ENCODE peak calls at places on chromosomes 3 and 15, in six cellular contexts. E is A549, I is K562, T is HepG2, S is endothelial cell of umbilical vein, P is GM12878. O is an unnamed sample.

GRCh38 chr3:112582242-112582874 is 20.5 kb downstream of the SLC35A5 start:
- DNase-seq in E (no peak), I (peak; percentile 49), T (peak; percentile 21), S (peak; percentile 77), P (no peak), O (peak; percentile 63)

GRCh38 chr15:73807865-73808264 is 54.7 kb upstream of the INSYN1 start:
- DNase-seq in E (no peak), I (no peak), T (no peak), S (no peak), P (no peak), O (no peak)

GRCh38 chr3:133377396-133377795 is 22.5 kb upstream of the BFSP2 start:
- DNase-seq in E (peak; percentile 24), I (peak; percentile 24), T (peak; percentile 28), S (peak; percentile 52), P (no peak), O (peak; percentile 63)

GRCh38 chr3:180189310-180189648 is 152.5 kb upstream of the PEX5L start:
- DNase-seq in E (no peak), I (no peak), T (no peak), S (no peak), P (no peak), O (no peak)

GRCh38 chr3:187778726-187779125 is 33.5 kb upstream of the BCL6 start:
- DNase-seq in E (no peak), I (no peak), T (no peak), S (no peak), P (no peak), O (no peak)

GRCh38 chr3:183275418-183275817 is 22.4 kb downstream of the B3GNT5 start:
- DNase-seq in E (no peak), I (peak; percentile 69), T (no peak), S (peak; percentile 82), P (no peak), O (peak; percentile 69)

GRCh38 chr3:171784937-171785336 is 25.3 kb downstream of the PLD1 start:
- DNase-seq in E (no peak), I (no peak), T (no peak), S (no peak), P (no peak), O (no peak)

GRCh38 chr15:58556541-58556940 is 124.8 kb downstream of the LIPC start:
- DNase-seq in E (no peak), I (no peak), T (no peak), S (no peak), P (no peak), O (no peak)

GRCh38 chr3:41847679-41848078 is 114.2 kb downstream of the ULK4 start:
- DNase-seq in E (no peak), I (no peak), T (no peak), S (no peak), P (no peak), O (no peak)

GRCh38 chr3:139534992-139535879 is 4.3 kb downstream of the RBP1 start:
- DNase-seq in E (no peak), I (peak; percentile 54), T (peak; percentile 44), S (peak; percentile 90), P (no peak), O (no peak)

GRCh38 chr15:73386238-73386637 is 17.5 kb upstream of the HCN4 start:
- DNase-seq in E (no peak), I (no peak), T (no peak), S (no peak), P (no peak), O (no peak)

GRCh38 chr3:134197681-134198261 is 52.9 kb downstream of the RYK start:
- DNase-seq in E (peak; percentile 62), I (peak; percentile 53), T (peak; percentile 48), S (peak; percentile 72), P (peak; percentile 24), O (peak; percentile 66)

GRCh38 chr3:155332668-155333160 is 39.2 kb upstream of the STRIT1 start:
- DNase-seq in E (no peak), I (no peak), T (no peak), S (no peak), P (no peak), O (no peak)

GRCh38 chr3:155339052-155339451 is 45.6 kb upstream of the STRIT1 start:
- DNase-seq in E (no peak), I (no peak), T (no peak), S (no peak), P (no peak), O (no peak)

GRCh38 chr3:155334215-155334896 is 40.9 kb upstream of the STRIT1 start:
- DNase-seq in E (no peak), I (no peak), T (no peak), S (no peak), P (no peak), O (no peak)

GRCh38 chr3:155335955-155336354 is 42.5 kb upstream of the STRIT1 start:
- DNase-seq in E (no peak), I (no peak), T (no peak), S (no peak), P (peak; percentile 49), O (no peak)

GRCh38 chr3:155334897-155335883 is 41.7 kb upstream of the STRIT1 start:
- DNase-seq in E (no peak), I (peak; percentile 91), T (no peak), S (peak; percentile 80), P (peak; percentile 56), O (peak; percentile 74)
- TF ChIP-seq MYC in E (no peak), I (peak; percentile 92), T (no peak), S (no peak), P (no peak), O (peak; percentile 96)

GRCh38 chr3:50580683-50581458 is 11.5 kb downstream of the HEMK1 start:
- DNase-seq in E (no peak), I (no peak), T (no peak), S (no peak), P (no peak), O (no peak)
- TF ChIP-seq CTCF in E (no peak), I (no peak), T (no peak), S (no peak), P (no peak), O (no peak)

GRCh38 chr3:70065666-70066253 is 66.2 kb downstream of the SAMMSON start:
- DNase-seq in E (peak; percentile 18), I (no peak), T (no peak), S (no peak), P (no peak), O (peak; percentile 4)

GRCh38 chr3:70069557-70069956 is 70.0 kb downstream of the SAMMSON start:
- DNase-seq in E (no peak), I (no peak), T (no peak), S (no peak), P (no peak), O (no peak)

GRCh38 chr3:70067860-70068479 is 68.4 kb downstream of the SAMMSON start:
- DNase-seq in E (no peak), I (no peak), T (no peak), S (no peak), P (no peak), O (no peak)

GRCh38 chr3:70061111-70061510 is 61.6 kb downstream of the SAMMSON start:
- DNase-seq in E (no peak), I (no peak), T (no peak), S (no peak), P (no peak), O (no peak)

GRCh38 chr3:70064194-70064787 is 64.8 kb downstream of the SAMMSON start:
- DNase-seq in E (peak; percentile 4), I (peak; percentile 26), T (peak; percentile 27), S (peak; percentile 71), P (peak; percentile 1), O (peak; percentile 35)
- TF ChIP-seq MYC in E (no peak), I (no peak), T (no peak), S (no peak), P (no peak), O (no peak)

DNA sequence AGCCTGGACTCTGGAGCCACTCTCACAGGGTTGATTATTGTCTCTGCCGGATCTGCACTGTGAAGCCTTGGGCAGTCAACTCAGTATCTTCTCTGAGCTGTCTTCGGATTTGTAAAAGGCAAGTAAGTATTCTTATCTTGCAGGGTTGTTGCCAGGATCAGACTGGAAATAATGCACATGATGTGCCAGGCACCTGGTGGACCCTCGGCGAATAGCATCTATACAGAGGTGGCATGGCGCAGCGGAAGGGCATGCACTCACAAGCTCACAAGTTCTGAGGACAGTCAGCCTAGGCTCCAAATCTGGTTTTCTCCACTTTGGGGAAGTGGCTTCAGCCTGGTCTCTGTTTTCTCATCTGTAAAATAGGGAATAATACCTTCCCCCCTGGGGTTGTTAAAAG is 113.9 kb downstream of the SRGAP3 start:
- DNase-seq in E (no peak), I (no peak), T (no peak), S (no peak), P (no peak), O (no peak)
- TF ChIP-seq CTCF in E (no peak), I (no peak), T (no peak), S (no peak), P (no peak), O (no peak)

GRCh38 chr3:99901200-99901926 is 83.7 kb downstream of the CMSS1 start:
- DNase-seq in E (no peak), I (no peak), T (peak; percentile 94), S (peak; percentile 92), P (peak; percentile 23), O (peak; percentile 22)
- TF ChIP-seq MYC in E (no peak), I (no peak), T (no peak), S (no peak), P (no peak), O (no peak)

GRCh38 chr3:194711913-194712312 is 26.2 kb downstream of the FAM43A start:
- DNase-seq in E (no peak), I (no peak), T (peak; percentile 32), S (peak; percentile 97), P (no peak), O (no peak)
- TF ChIP-seq CTCF in E (no peak), I (no peak), T (no peak), S (no peak), P (no peak), O (no peak)

DNA sequence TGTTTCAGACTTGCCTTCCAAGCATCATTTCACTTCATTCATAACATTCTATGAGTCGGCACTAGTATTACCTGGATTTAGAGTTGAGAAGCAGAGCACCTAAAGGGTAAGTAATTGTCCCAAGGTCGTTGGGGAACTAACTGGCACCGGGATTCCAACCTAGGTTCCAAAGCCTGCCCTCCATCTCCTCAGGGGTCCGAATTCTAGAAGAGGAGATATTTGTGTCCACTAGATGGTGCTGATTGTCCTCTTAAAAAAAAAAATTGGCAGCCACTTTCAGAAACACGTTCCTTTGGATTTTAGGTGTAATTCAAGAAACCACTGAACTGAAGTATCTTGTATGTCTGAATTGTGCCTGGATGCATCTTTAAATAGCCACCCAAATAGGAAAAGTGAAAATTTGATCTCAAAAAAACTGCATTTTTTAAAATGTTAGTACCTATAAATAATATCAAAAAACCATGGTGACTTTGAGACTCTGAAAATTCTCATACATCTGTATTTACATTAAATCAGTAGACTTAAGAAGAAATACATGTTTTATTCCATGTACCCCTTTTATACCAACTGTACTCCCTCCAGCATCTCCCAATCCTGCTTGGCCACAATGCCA is 3.9 kb upstream of the FSIP1 start:
- DNase-seq in E (peak; percentile 21), I (peak; percentile 61), T (peak; percentile 47), S (peak; percentile 71), P (no peak), O (peak; percentile 68)
- TF ChIP-seq MYC in E (no peak), I (no peak), T (no peak), S (no peak), P (no peak), O (no peak)

O was measured in NB4.